ENCODE peak calls at places on chromosomes 5 and 9, in nine cellular contexts. G, F, E, Z, O, U, C, K and T are unnamed samples.
A peak's percentile ranks its signal among the peaks of the same experiment; 100 is the strongest.

GRCh38 chr9:86282979-86283535 is 719 bp upstream of the ISCA1 start:
- DNase-seq in K (no peak), U (no peak), O (peak; percentile 87), F (no peak), G (no peak), Z (peak; percentile 88), E (no peak), C (no peak), T (no peak)

GRCh38 chr5:66828551-66829421 is 232.6 kb downstream of the MAST4 start:
- DNase-seq in Z (peak; percentile 57), E (peak; percentile 40), C (peak; percentile 6), U (no peak), G (peak; percentile 69), K (no peak), F (peak; percentile 84), O (peak; percentile 79), T (peak; percentile 92)

GRCh38 chr9:30718483-30718882 is 1666.0 kb upstream of the ACO1 start:
- DNase-seq in K (no peak), O (no peak), G (no peak), C (no peak), F (no peak), E (no peak), U (no peak), Z (no peak), T (no peak)

GRCh38 chr5:134132372-134133212 is 18.1 kb downstream of the TCF7 start:
- DNase-seq in Z (no peak), F (peak; percentile 65), G (peak; percentile 54), K (no peak), U (peak; percentile 80), E (no peak), O (no peak), C (no peak), T (no peak)

GRCh38 chr5:72556351-72557146 is 49.3 kb upstream of the ZNF366 start:
- DNase-seq in U (peak; percentile 76), K (peak; percentile 20), G (peak; percentile 90), O (peak; percentile 74), E (peak; percentile 20), F (peak; percentile 89), C (no peak), Z (peak; percentile 73), T (peak; percentile 85)

GRCh38 chr9:72933730-72934665 is 18.9 kb downstream of the ALDH1A1 start:
- DNase-seq in O (no peak), U (no peak), K (no peak), E (no peak), Z (no peak), F (no peak), G (no peak), C (no peak), T (no peak)

GRCh38 chr5:139451176-139451575 is 11.4 kb downstream of the ECSCR start:
- DNase-seq in C (no peak), E (no peak), Z (no peak), F (peak; percentile 5), U (no peak), O (no peak), K (no peak), G (no peak), T (no peak)

GRCh38 chr5:94031631-94032030 is 290.2 kb upstream of the POU5F2 start:
- DNase-seq in C (no peak), Z (no peak), O (peak; percentile 8), F (no peak), E (no peak), G (no peak), K (no peak), U (no peak), T (no peak)

GRCh38 chr5:94670726-94671125 is 52.3 kb downstream of the SLF1 start:
- DNase-seq in Z (no peak), U (no peak), O (peak; percentile 17), K (no peak), E (no peak), F (no peak), C (no peak), G (no peak), T (peak; percentile 30)

GRCh38 chr5:17216974-17217325 is 481 bp upstream of the BASP1 start:
- DNase-seq in F (no peak), G (peak; percentile 59), E (no peak), U (no peak), K (peak; percentile 58), O (peak; percentile 70), C (no peak), Z (peak; percentile 52), T (no peak)

GRCh38 chr5:78280261-78280660 is 14.2 kb downstream of the AP3B1 start:
- DNase-seq in C (peak; percentile 71), K (no peak), U (no peak), O (no peak), G (no peak), E (no peak), F (no peak), Z (no peak), T (no peak)

GRCh38 chr9:18208166-18209059 is 265.5 kb upstream of the ADAMTSL1 start:
- DNase-seq in C (peak; percentile 12), F (no peak), Z (peak; percentile 56), E (no peak), K (no peak), O (peak; percentile 30), G (peak; percentile 76), U (no peak), T (peak; percentile 52)

GRCh38 chr5:34501033-34501432 is 155.1 kb upstream of the RAI14 start:
- DNase-seq in E (no peak), F (no peak), O (no peak), G (no peak), C (no peak), U (no peak), K (no peak), Z (no peak), T (no peak)

GRCh38 chr5:166188482-166188881 is 2103.0 kb upstream of the WWC1 start:
- DNase-seq in U (no peak), G (no peak), O (no peak), E (no peak), K (no peak), C (no peak), F (no peak), Z (no peak), T (no peak)

GRCh38 chr5:33312631-33313030 is 128.1 kb upstream of the TARS1 start:
- DNase-seq in U (no peak), E (no peak), F (no peak), K (no peak), G (no peak), Z (no peak), O (peak; percentile 47), C (no peak), T (no peak)

GRCh38 chr5:35458824-35459207 is 158.8 kb upstream of the SPEF2 start:
- DNase-seq in E (no peak), U (no peak), K (no peak), F (no peak), Z (no peak), O (no peak), G (no peak), C (peak; percentile 5), T (no peak)

GRCh38 chr9:121498150-121498486 is 1.5 kb downstream of the GGTA1 start:
- DNase-seq in Z (peak; percentile 84), F (no peak), E (peak; percentile 62), U (peak; percentile 87), K (peak; percentile 4), G (peak; percentile 75), O (peak; percentile 73), C (peak; percentile 81), T (peak; percentile 83)

GRCh38 chr9:86175743-86176456 is 76.5 kb upstream of the GOLM1 start:
- DNase-seq in Z (no peak), G (no peak), F (no peak), K (no peak), U (no peak), C (no peak), E (no peak), O (no peak), T (no peak)

GRCh38 chr9:76394896-76395244 is 644 bp upstream of the RFK start:
- DNase-seq in K (no peak), C (no peak), O (no peak), Z (peak; percentile 61), G (peak; percentile 69), F (peak; percentile 83), U (peak; percentile 58), E (peak; percentile 51), T (no peak)

GRCh38 chr5:132655821-132656773 is 1.9 kb upstream of the IL13 start:
- DNase-seq in Z (peak; percentile 46), C (no peak), K (no peak), O (peak; percentile 19), E (no peak), U (peak; percentile 54), G (peak; percentile 55), F (no peak), T (peak; percentile 13)

GRCh38 chr5:67020231-67020630 is 176.4 kb downstream of the CD180 start:
- DNase-seq in F (no peak), U (no peak), E (no peak), G (no peak), Z (no peak), O (no peak), K (no peak), C (no peak), T (no peak)

GRCh38 chr9:81462759-81463158 is 226.6 kb downstream of the TLE1 start:
- DNase-seq in U (no peak), F (no peak), Z (no peak), O (peak; percentile 14), C (no peak), K (no peak), G (no peak), E (no peak), T (no peak)

GRCh38 chr9:111922324-111923013 is 25.9 kb downstream of the UGCG start:
- DNase-seq in E (no peak), C (no peak), Z (no peak), O (no peak), U (no peak), F (no peak), G (no peak), K (no peak), T (no peak)

GRCh38 chr5:74934949-74935751 is 69.0 kb upstream of the FAM169A start:
- DNase-seq in K (no peak), E (peak; percentile 42), C (no peak), F (no peak), U (no peak), G (no peak), O (peak; percentile 52), Z (peak; percentile 66), T (peak; percentile 95)

GRCh38 chr5:10607023-10607665 is 43.3 kb downstream of the ANKRD33B start:
- DNase-seq in O (peak; percentile 79), Z (no peak), E (no peak), F (no peak), G (peak; percentile 72), K (no peak), C (peak; percentile 36), U (peak; percentile 71), T (peak; percentile 80)

GRCh38 chr9:99516657-99517049 is 294.6 kb downstream of the SEC61B start:
- DNase-seq in Z (no peak), G (no peak), U (no peak), E (peak; percentile 5), O (no peak), K (no peak), C (no peak), F (no peak), T (no peak)

GRCh38 chr9:69371001-69371400 is 46.0 kb downstream of the ENTREP1 start:
- DNase-seq in C (no peak), K (no peak), U (no peak), F (no peak), O (no peak), Z (no peak), G (no peak), E (no peak), T (peak; percentile 83)

GRCh38 chr5:131986161-131986912 is 25.1 kb downstream of the ACSL6 start:
- DNase-seq in O (no peak), E (no peak), K (no peak), U (no peak), G (no peak), Z (no peak), C (no peak), F (peak; percentile 63), T (no peak)